ENCODE peak calls at places on chromosomes 16 and 17, in four cellular contexts. Y is hippocampal formation; E is stimulated activated CD4-positive, alpha-beta T cell treated with anti-CD3 and anti-CD28 coated beads, TNF-alpha, amount 100 ng/mL, for 1 hour; Q is mesothelial cell of epicardium. I is an unnamed sample.

GRCh38 chr17:17367931-17368330 is 64.8 kb downstream of the NT5M start:
- DNase-seq in Y (no peak), E (no peak), Q (no peak), I (no peak)

GRCh38 chr17:37478187-37478586 is 11.5 kb upstream of the DUSP14 start:
- DNase-seq in Y (no peak), E (no peak), Q (no peak), I (no peak)

GRCh38 chr17:16887523-16888095 is 84.3 kb downstream of the TNFRSF13B start:
- DNase-seq in Y (no peak), E (no peak), Q (no peak), I (no peak)

GRCh38 chr17:7856081-7856791 is 1.1 kb downstream of the NAA38 start:
- DNase-seq in Y (no peak), E (peak), Q (no peak), I (no peak)

GRCh38 chr17:40070895-40071719 is 8.3 kb downstream of the THRA start:
- DNase-seq in Y (no peak), E (no peak), Q (no peak), I (no peak)

GRCh38 chr17:60586288-60586974 is 13.6 kb upstream of the PPM1D start:
- DNase-seq in Y (no peak), E (no peak), Q (no peak), I (no peak)

GRCh38 chr16:86498155-86498651 is 12.1 kb upstream of the FOXF1 start:
- DNase-seq in Y (no peak), E (no peak), Q (no peak), I (no peak)

GRCh38 chr17:38741443-38741842 is 6.7 kb downstream of the PCGF2 start:
- DNase-seq in Y (no peak), E (no peak), Q (no peak), I (no peak)

GRCh38 chr17:37642706-37643105 is 540 bp downstream of the DDX52 start:
- DNase-seq in Y (no peak), E (no peak), Q (no peak), I (no peak)

GRCh38 chr17:61399131-61400057 is at the start of gene TBX2:
- DNase-seq in Y (no peak), E (no peak), Q (peak), I (no peak)

GRCh38 chr17:76554131-76554530 is 14.3 kb downstream of the PRCD start:
- DNase-seq in Y (peak), E (no peak), Q (no peak), I (no peak)

GRCh38 chr17:62017912-62018311 is 47.2 kb downstream of the MED13 start:
- DNase-seq in Y (no peak), E (no peak), Q (no peak), I (no peak)

GRCh38 chr17:47276868-47277267 is 23.2 kb downstream of the ITGB3 start:
- DNase-seq in Y (no peak), E (no peak), Q (no peak), I (no peak)

GRCh38 chr16:23823475-23824407 is 12.0 kb upstream of the PRKCB start:
- DNase-seq in Y (no peak), E (no peak), Q (no peak), I (peak)

GRCh38 chr16:74249281-74249680 is 47.3 kb upstream of the PSMD7 start:
- DNase-seq in Y (no peak), E (no peak), Q (no peak), I (no peak)

GRCh38 chr17:65446043-65446442 is 115.4 kb downstream of the AXIN2 start:
- DNase-seq in Y (no peak), E (no peak), Q (no peak), I (no peak)

GRCh38 chr16:56970934-56971767 is 9.4 kb downstream of the CETP start:
- DNase-seq in Y (no peak), E (no peak), Q (no peak), I (no peak)

GRCh38 chr16:17450291-17450690 is 20.5 kb downstream of the XYLT1 start:
- DNase-seq in Y (no peak), E (no peak), Q (no peak), I (no peak)

GRCh38 chr17:30226878-30227277 is 8.6 kb downstream of the SLC6A4 start:
- DNase-seq in Y (no peak), E (no peak), Q (no peak), I (no peak)

GRCh38 chr16:71254832-71255560 is 24.5 kb upstream of the HYDIN start:
- DNase-seq in Y (peak), E (no peak), Q (no peak), I (no peak)

GRCh38 chr16:69482410-69482951 is 58.1 kb downstream of the CYB5B start:
- DNase-seq in Y (no peak), E (no peak), Q (no peak), I (no peak)

GRCh38 chr16:85253127-85253941 is 141.1 kb upstream of the CIBAR2 start:
- DNase-seq in Y (peak), E (peak), Q (peak), I (peak)

GRCh38 chr17:77131919-77132318 is 8.8 kb upstream of the SEC14L1 start:
- DNase-seq in Y (no peak), E (no peak), Q (no peak), I (no peak)

I was measured in immature natural killer cell.